ENCODE peak calls at places on chromosomes 12 and 14, in four cellular contexts. One of them, this sample, is unnamed. For H3K9me3 and H3K36me3, the result is how much of the 10 kb centered on the place peaks cover.

GRCh38 chr12:105445261-105446015 is 114.9 kb downstream of the C12orf75 start:
- DNase-seq in neural progenitor cell: peak
- DNase-seq in vagina: no peak
- DNase-seq in PC-9: peak
- DNase-seq in this sample: no peak

GRCh38 chr12:46214668-46215429 is 54.0 kb downstream of the SLC38A1 start:
- DNase-seq in neural progenitor cell: no peak
- DNase-seq in vagina: no peak
- DNase-seq in PC-9: no peak
- DNase-seq in this sample: no peak

GRCh38 chr14:54348001-54348611 is 48.7 kb upstream of the CDKN3 start:
- DNase-seq in neural progenitor cell: peak
- DNase-seq in vagina: no peak
- DNase-seq in PC-9: peak
- DNase-seq in this sample: peak

GRCh38 chr12:53123578-53124351 is 20.5 kb downstream of the SOAT2 start:
- DNase-seq in neural progenitor cell: no peak
- DNase-seq in vagina: no peak
- DNase-seq in PC-9: no peak
- DNase-seq in this sample: no peak

GRCh38 chr12:103647267-103647666 is 60.2 kb downstream of the STAB2 start:
- DNase-seq in neural progenitor cell: no peak
- DNase-seq in vagina: no peak
- DNase-seq in PC-9: peak
- DNase-seq in this sample: no peak

GRCh38 chr12:81617915-81618314 is 141.2 kb downstream of the PPFIA2 start:
- DNase-seq in neural progenitor cell: no peak
- DNase-seq in vagina: no peak
- DNase-seq in PC-9: no peak
- DNase-seq in this sample: no peak

GRCh38 chr14:94080606-94081385 is at the start of the genes DDX24 and IFI27L1:
- DNase-seq in neural progenitor cell: peak
- DNase-seq in vagina: no peak
- DNase-seq in PC-9: peak
- DNase-seq in this sample: peak

GRCh38 chr12:42798811-42799438 is 209.4 kb upstream of the PRICKLE1 start:
- DNase-seq in neural progenitor cell: no peak
- DNase-seq in vagina: no peak
- DNase-seq in PC-9: no peak
- DNase-seq in this sample: no peak

GRCh38 chr14:31337331-31337730 is 83.0 kb downstream of the HEATR5A start:
- DNase-seq in neural progenitor cell: no peak
- DNase-seq in vagina: no peak
- DNase-seq in PC-9: no peak
- DNase-seq in this sample: no peak
- H3K9me3 ChIP-seq in neural progenitor cell: under half
- H3K9me3 ChIP-seq in vagina: under half
- H3K9me3 ChIP-seq in PC-9: under half
- H3K9me3 ChIP-seq in this sample: under half

DNA sequence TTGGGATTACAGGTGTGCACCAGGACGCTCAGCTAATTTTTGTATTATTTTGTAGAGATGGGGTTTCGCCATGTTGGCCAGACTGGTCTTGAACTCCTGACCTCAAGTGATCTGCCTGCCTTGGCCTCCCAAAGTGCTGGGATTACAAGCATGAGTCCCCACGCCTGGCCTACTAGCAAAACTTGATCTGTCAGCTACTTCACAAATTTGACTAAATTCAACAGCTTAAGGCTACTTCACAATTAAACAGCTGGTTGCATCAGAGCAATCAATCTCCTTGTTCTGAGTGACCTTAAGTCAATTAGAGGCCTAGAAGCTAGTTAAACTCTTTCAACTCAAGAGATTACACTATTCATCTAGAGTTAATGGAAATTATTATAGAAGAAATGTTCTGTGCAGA is 12.2 kb downstream of the COQ10A start:
- DNase-seq in neural progenitor cell: no peak
- DNase-seq in vagina: no peak
- DNase-seq in PC-9: no peak
- DNase-seq in this sample: no peak
- H3K36me3 ChIP-seq in neural progenitor cell: under half
- H3K36me3 ChIP-seq in vagina: under half
- H3K36me3 ChIP-seq in PC-9: under half
- H3K36me3 ChIP-seq in this sample: half or more

DNA sequence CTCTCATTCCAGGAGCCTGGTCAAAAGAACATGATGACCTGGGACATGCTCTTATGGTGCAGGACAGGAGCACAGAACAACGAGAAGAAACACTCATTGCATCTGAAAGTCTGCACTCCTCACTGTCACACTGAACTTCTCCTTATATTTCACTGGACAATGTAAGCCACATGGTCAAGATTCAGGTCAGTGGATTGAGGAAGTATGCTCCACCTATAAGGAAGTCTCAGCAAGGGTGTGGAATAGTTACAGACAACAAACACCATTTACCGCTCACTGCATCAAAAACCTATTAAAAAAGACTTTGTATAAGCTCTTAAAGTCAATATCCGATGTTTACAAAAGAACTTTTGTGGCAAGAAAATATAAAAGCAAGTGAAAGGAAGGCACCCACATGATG is 153.1 kb upstream of the FOXG1 start:
- DNase-seq in neural progenitor cell: no peak
- DNase-seq in vagina: no peak
- DNase-seq in PC-9: no peak
- DNase-seq in this sample: no peak
- H3K9me3 ChIP-seq in neural progenitor cell: under half
- H3K9me3 ChIP-seq in vagina: under half
- H3K9me3 ChIP-seq in PC-9: under half
- H3K9me3 ChIP-seq in this sample: under half

GRCh38 chr14:76806446-76806845 is 6.2 kb downstream of the ANGEL1 start:
- DNase-seq in neural progenitor cell: no peak
- DNase-seq in vagina: no peak
- DNase-seq in PC-9: no peak
- DNase-seq in this sample: no peak
- H3K36me3 ChIP-seq in neural progenitor cell: under half
- H3K36me3 ChIP-seq in vagina: under half
- H3K36me3 ChIP-seq in PC-9: under half
- H3K36me3 ChIP-seq in this sample: under half

GRCh38 chr12:130568041-130568440 is 148.1 kb downstream of the RIMBP2 start:
- DNase-seq in neural progenitor cell: no peak
- DNase-seq in vagina: no peak
- DNase-seq in PC-9: no peak
- DNase-seq in this sample: no peak
- H3K9me3 ChIP-seq in neural progenitor cell: under half
- H3K9me3 ChIP-seq in vagina: under half
- H3K9me3 ChIP-seq in PC-9: under half
- H3K9me3 ChIP-seq in this sample: under half

DNA sequence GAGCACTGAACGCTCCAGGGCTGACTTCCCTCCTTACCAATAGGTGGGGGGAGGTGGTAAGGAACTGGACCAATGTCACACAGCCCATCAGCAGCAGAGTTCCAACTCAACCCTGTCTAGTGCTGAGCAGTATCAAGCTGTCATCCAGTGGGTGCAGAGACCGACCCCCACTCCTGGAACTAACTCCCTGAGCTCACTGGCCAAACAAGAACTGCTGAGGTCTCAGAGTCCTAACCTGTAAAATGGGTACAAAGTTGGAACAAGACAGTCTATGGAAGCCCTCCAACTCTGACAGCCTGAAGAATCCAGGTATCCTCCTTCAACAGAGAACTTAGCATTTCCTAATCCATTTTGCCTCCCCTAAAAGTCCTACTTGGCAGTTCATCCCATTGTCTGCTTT is 91.1 kb upstream of the CLMN start:
- DNase-seq in neural progenitor cell: no peak
- DNase-seq in vagina: no peak
- DNase-seq in PC-9: no peak
- DNase-seq in this sample: no peak
- H3K36me3 ChIP-seq in neural progenitor cell: under half
- H3K36me3 ChIP-seq in vagina: under half
- H3K36me3 ChIP-seq in PC-9: under half
- H3K36me3 ChIP-seq in this sample: under half

GRCh38 chr12:129179941-129180340 is 326.7 kb downstream of the GLT1D1 start:
- DNase-seq in neural progenitor cell: no peak
- DNase-seq in vagina: no peak
- DNase-seq in PC-9: no peak
- DNase-seq in this sample: no peak

GRCh38 chr12:129185855-129186254 is 332.6 kb downstream of the GLT1D1 start:
- DNase-seq in neural progenitor cell: no peak
- DNase-seq in vagina: no peak
- DNase-seq in PC-9: no peak
- DNase-seq in this sample: no peak

GRCh38 chr12:129186952-129187351 is 333.7 kb downstream of the GLT1D1 start:
- DNase-seq in neural progenitor cell: peak
- DNase-seq in vagina: no peak
- DNase-seq in PC-9: no peak
- DNase-seq in this sample: no peak

DNA sequence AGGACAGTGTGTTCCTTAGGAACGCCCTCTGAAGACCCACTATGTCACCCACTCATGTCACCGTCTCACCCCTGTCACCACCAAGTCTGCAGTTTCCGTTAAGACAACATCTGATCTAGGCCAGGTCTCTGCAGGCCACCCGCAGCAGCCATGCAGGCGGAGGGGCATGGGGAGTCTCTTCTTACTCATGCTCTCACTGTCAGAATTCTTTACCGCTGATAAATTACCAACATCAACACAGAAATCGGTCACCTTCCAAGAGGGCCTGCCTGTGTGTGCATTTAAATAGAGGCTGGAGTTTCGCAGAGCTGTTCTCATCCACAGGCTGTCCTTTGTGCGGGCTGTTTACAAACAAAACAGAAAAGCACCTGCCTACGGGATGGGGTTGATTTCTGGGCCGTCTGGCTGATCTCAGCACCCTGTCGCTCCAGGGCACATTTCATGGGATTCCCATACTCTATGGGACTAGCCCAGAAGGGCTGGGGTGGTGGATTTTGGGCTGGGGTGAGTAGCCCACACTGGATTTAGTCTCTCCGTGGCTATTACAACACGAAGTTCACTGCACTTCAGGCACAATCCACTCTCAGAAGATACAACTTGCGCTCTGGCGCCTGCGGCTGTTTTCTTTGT is 330.9 kb downstream of the GLT1D1 start:
- DNase-seq in neural progenitor cell: no peak
- DNase-seq in vagina: no peak
- DNase-seq in PC-9: no peak
- DNase-seq in this sample: no peak
- H3K9me3 ChIP-seq in neural progenitor cell: under half
- H3K9me3 ChIP-seq in vagina: under half
- H3K9me3 ChIP-seq in PC-9: under half
- H3K9me3 ChIP-seq in this sample: under half

GRCh38 chr14:20379743-20380142 is 33.6 kb downstream of the TEP1 start:
- DNase-seq in neural progenitor cell: no peak
- DNase-seq in vagina: no peak
- DNase-seq in PC-9: no peak
- DNase-seq in this sample: no peak

GRCh38 chr14:20382526-20382925 is 30.8 kb downstream of the TEP1 start:
- DNase-seq in neural progenitor cell: no peak
- DNase-seq in vagina: no peak
- DNase-seq in PC-9: no peak
- DNase-seq in this sample: no peak

GRCh38 chr14:20383636-20384035 is 29.7 kb downstream of the TEP1 start:
- DNase-seq in neural progenitor cell: no peak
- DNase-seq in vagina: no peak
- DNase-seq in PC-9: no peak
- DNase-seq in this sample: no peak

GRCh38 chr14:20383032-20383431 is 30.3 kb downstream of the TEP1 start:
- DNase-seq in neural progenitor cell: no peak
- DNase-seq in vagina: no peak
- DNase-seq in PC-9: no peak
- DNase-seq in this sample: no peak

DNA sequence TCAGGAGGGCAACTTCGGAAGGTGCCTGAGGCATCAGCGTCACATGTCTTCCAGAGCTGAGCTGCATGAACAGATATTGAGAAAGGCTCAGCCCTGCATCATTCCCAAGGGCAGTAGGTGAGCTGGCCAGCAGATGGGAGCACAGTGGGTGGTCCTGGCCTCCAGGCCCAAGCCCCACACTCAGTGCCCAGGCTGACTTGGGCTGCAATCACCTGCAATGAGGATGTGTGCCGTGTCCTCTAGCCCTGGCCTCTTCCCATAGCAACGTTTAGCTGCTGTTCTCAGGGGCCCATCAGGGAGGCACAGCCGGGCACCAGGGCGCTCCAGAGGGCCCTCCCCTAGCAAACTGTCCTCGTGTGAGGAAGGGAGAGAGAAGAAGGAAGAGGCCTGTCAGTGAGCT is 32.0 kb downstream of the TEP1 start:
- DNase-seq in neural progenitor cell: no peak
- DNase-seq in vagina: no peak
- DNase-seq in PC-9: no peak
- DNase-seq in this sample: no peak
- H3K36me3 ChIP-seq in neural progenitor cell: under half
- H3K36me3 ChIP-seq in vagina: under half
- H3K36me3 ChIP-seq in PC-9: under half
- H3K36me3 ChIP-seq in this sample: under half

DNA sequence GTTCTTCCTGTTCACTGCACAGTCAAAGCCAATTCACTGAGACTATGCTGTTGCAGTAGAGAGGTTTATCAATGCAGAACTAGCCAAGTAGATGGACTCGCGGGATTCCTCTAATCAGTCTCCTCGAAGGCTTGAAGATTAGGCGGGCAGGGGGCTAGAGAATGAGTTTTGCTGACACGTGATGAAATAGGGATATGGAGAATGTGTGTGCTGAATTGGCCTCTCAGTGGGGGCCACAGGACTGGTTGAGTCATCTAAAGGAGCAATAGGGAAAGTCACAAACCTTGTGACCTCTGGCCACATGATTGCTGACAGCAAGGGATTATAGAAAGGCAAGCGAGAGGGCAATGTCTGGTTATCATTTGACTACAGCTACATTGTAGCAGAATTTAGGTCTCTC is 12.7 kb downstream of the MIPOL1 start:
- DNase-seq in neural progenitor cell: no peak
- DNase-seq in vagina: no peak
- DNase-seq in PC-9: no peak
- DNase-seq in this sample: no peak
- H3K9me3 ChIP-seq in neural progenitor cell: under half
- H3K9me3 ChIP-seq in vagina: under half
- H3K9me3 ChIP-seq in PC-9: under half
- H3K9me3 ChIP-seq in this sample: under half

GRCh38 chr14:99573000-99573330 is 31.0 kb downstream of the CCDC85C start:
- DNase-seq in neural progenitor cell: no peak
- DNase-seq in vagina: no peak
- DNase-seq in PC-9: no peak
- DNase-seq in this sample: no peak
- H3K36me3 ChIP-seq in neural progenitor cell: under half
- H3K36me3 ChIP-seq in vagina: under half
- H3K36me3 ChIP-seq in PC-9: under half
- H3K36me3 ChIP-seq in this sample: under half